ENCODE peak calls at places on chromosomes 4 and X, in nine cellular contexts. T is CD8-positive, alpha-beta T cell; K is lower leg skin; I is IMR-90; A is HFF-Myc; H is uterus; U is stomach; J is astrocyte; V is psoas muscle. S is an unnamed sample.

GRCh38 chrX:13857804-13858203 is 40.9 kb upstream of the GPM6B start:
- DNase-seq in A (no peak), H (no peak), K (no peak), U (no peak), T (no peak), J (no peak), V (no peak), I (no peak), S (no peak)

GRCh38 chr4:2291705-2292651 is 30.1 kb upstream of the MXD4 start:
- DNase-seq in A (no peak), T (no peak), U (no peak), K (no peak), J (no peak), I (no peak), V (no peak), H (no peak), S (no peak)

GRCh38 chr4:24680746-24681145 is 96.4 kb upstream of the DHX15 start:
- DNase-seq in T (no peak), J (no peak), I (no peak), V (no peak), K (no peak), U (no peak), A (no peak), H (no peak), S (no peak)

GRCh38 chr4:175440776-175441175 is 371.3 kb downstream of the GPM6A start:
- DNase-seq in I (no peak), J (no peak), H (no peak), T (no peak), U (no peak), V (no peak), K (no peak), A (no peak), S (peak)

GRCh38 chr4:175277816-175278215 is 359.7 kb downstream of the ADAM29 start:
- DNase-seq in H (no peak), I (no peak), U (no peak), K (no peak), T (no peak), A (no peak), J (no peak), V (no peak), S (no peak)

GRCh38 chr4:114998316-114998715 is 115.1 kb downstream of the NDST4 start:
- DNase-seq in I (no peak), K (no peak), J (peak), H (no peak), V (no peak), U (no peak), T (no peak), A (no peak), S (peak)

GRCh38 chrX:41561045-41561444 is 113.9 kb downstream of the NYX start:
- DNase-seq in J (peak), U (no peak), I (peak), H (peak), V (no peak), T (no peak), A (peak), K (peak), S (peak)

GRCh38 chrX:112913807-112914206 is 73.2 kb upstream of the AMOT start:
- DNase-seq in T (no peak), K (no peak), H (no peak), U (no peak), I (no peak), V (no peak), A (no peak), J (no peak), S (no peak)

DNA sequence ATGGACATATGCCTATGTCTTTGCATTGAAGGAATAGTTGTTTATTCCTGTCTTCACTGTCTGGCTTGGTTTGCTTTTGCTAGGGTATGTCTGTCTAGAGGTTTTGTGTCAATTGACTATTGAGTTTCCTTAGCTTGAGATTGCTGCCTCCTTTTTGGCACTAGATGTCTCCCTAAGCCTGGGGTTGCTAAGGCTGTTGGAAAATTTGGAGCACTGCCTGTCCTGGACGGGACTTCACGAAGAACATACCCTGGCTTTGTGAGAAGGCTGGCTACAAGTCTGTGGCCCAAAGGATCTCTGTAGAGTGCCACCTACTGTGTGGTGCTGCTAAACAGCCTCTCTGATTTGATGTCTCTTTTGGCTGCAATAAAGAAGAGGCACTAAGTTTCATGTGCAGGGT is 183.8 kb upstream of the NUDT10 start:
- DNase-seq in U (no peak), V (no peak), A (no peak), H (no peak), J (no peak), T (no peak), K (no peak), I (no peak), S (no peak)
- TF ChIP-seq CTCF in U (no peak), V (no peak), A (no peak), H (no peak), J (no peak), T (no peak), K (no peak), I (no peak), S (no peak)

GRCh38 chr4:47074836-47075235 is 43.5 kb downstream of the GABRB1 start:
- DNase-seq in T (no peak), A (no peak), H (no peak), U (no peak), K (no peak), I (peak), J (no peak), V (no peak), S (peak)
- H3K4me3 ChIP-seq in T (no peak), A (no peak), H (no peak), U (no peak), K (no peak), I (no peak), J (no peak), V (no peak), S (no peak)

GRCh38 chr4:14035076-14035475 is 407.6 kb upstream of the BOD1L1 start:
- DNase-seq in H (no peak), T (no peak), A (no peak), J (no peak), K (no peak), V (no peak), I (no peak), U (no peak), S (no peak)
- TF ChIP-seq CTCF in H (no peak), T (no peak), A (no peak), J (no peak), K (no peak), V (no peak), I (no peak), U (no peak), S (no peak)

DNA sequence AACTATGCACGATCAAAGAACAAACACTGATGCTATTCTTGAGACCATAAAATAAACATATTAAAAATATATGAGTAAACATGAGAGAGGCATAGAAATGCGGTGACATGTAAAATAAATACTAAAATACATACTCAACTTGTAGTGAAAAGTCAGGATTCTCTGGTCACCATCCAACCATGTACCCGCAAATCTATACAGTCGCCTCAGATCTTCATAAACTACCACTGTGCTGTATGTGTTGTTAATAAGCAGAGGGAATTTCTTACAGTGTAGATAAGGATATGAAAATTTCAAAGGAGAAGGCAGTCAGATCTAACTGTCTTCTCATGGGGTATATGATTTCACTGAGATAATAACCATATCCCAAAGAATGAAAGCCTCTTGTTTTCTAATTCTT is 67.8 kb upstream of the FAM47B start:
- DNase-seq in U (no peak), K (no peak), I (no peak), J (no peak), V (no peak), A (no peak), T (no peak), H (no peak), S (no peak)
- H3K4me3 ChIP-seq in U (no peak), K (no peak), I (no peak), J (no peak), V (no peak), A (no peak), T (no peak), H (no peak), S (no peak)

GRCh38 chrX:24149346-24150050 is at the start of gene ZFX:
- DNase-seq in V (peak), J (peak), T (peak), H (peak), I (peak), K (peak), U (peak), A (no peak), S (peak)
- TF ChIP-seq CTCF in V (no peak), J (no peak), T (no peak), H (no peak), I (peak), K (no peak), U (no peak), A (no peak), S (no peak)

GRCh38 chrX:136731207-136731782 is 49.4 kb downstream of the ARHGEF6 start:
- DNase-seq in T (no peak), J (no peak), H (no peak), I (no peak), K (no peak), U (no peak), V (no peak), A (no peak), S (no peak)
- H3K4me3 ChIP-seq in T (no peak), J (no peak), H (no peak), I (no peak), K (no peak), U (no peak), V (peak), A (no peak), S (no peak)

S was measured in choroid plexus epithelial cell.